ENCODE peak calls at places on chromosome 3, in ten cellular contexts. V is CD8-positive, alpha-beta T cell; G is fibroblast of lung; N is CD4-positive, CD25-positive, alpha-beta regulatory T cell; X is GM23248; R is heart right ventricle; Q is naive thymus-derived CD4-positive, alpha-beta T cell; L is breast epithelium; M is right lobe of liver; P is OCI-LY7. C is an unnamed sample. For H3K9me3, the result is how much of the 10 kb centered on the place peaks cover.

GRCh38 chr3:194905696-194906095 is 220.0 kb downstream of the FAM43A start:
- DNase-seq in V (no peak), G (peak), N (no peak), X (peak), R (no peak), Q (no peak), L (no peak), M (no peak), P (no peak), C (no peak)

GRCh38 chr3:10395671-10396070 is 74.8 kb upstream of the SEC13 start:
- DNase-seq in V (peak), G (no peak), N (peak), X (no peak), R (no peak), Q (no peak), L (no peak), M (no peak), P (peak), C (no peak)

GRCh38 chr3:67468511-67468910 is 185.9 kb downstream of the SUCLG2 start:
- DNase-seq in V (no peak), G (peak), N (no peak), X (no peak), R (no peak), Q (no peak), L (no peak), M (no peak), P (no peak), C (no peak)

GRCh38 chr3:108124337-108125150 is 33.7 kb upstream of the CD47 start:
- DNase-seq in V (peak), G (no peak), N (peak), X (no peak), R (no peak), Q (peak), L (no peak), M (no peak), P (peak), C (no peak)

GRCh38 chr3:149850787-149851582 is 38.0 kb downstream of the RNF13 start:
- DNase-seq in V (no peak), G (no peak), N (no peak), X (no peak), R (peak), Q (no peak), L (no peak), M (no peak), P (no peak), C (no peak)

GRCh38 chr3:150371741-150372254 is 36.3 kb upstream of the TSC22D2 start:
- DNase-seq in V (no peak), G (peak), N (no peak), X (peak), R (peak), Q (no peak), L (no peak), M (peak), P (no peak), C (peak)

GRCh38 chr3:170109579-170110293 is 71.8 kb downstream of the PHC3 start:
- DNase-seq in V (no peak), G (no peak), N (no peak), X (no peak), R (no peak), Q (no peak), L (no peak), M (no peak), P (no peak), C (no peak)

GRCh38 chr3:70914889-70915288 is 602.5 kb upstream of the MDFIC2 start:
- DNase-seq in V (no peak), G (no peak), N (no peak), X (no peak), R (no peak), Q (no peak), L (no peak), M (no peak), P (no peak), C (no peak)

GRCh38 chr3:188689101-188689574 is 482.6 kb upstream of the TPRG1 start:
- DNase-seq in V (no peak), G (peak), N (no peak), X (peak), R (no peak), Q (no peak), L (no peak), M (peak), P (no peak), C (no peak)

GRCh38 chr3:35216501-35217266 is 422.6 kb upstream of the ARPP21 start:
- DNase-seq in V (no peak), G (no peak), N (no peak), X (no peak), R (no peak), Q (no peak), L (no peak), M (no peak), P (no peak), C (no peak)

GRCh38 chr3:114878119-114878839 is 268.8 kb downstream of the ZBTB20 start:
- DNase-seq in V (no peak), G (peak), N (no peak), X (peak), R (no peak), Q (no peak), L (no peak), M (no peak), P (no peak), C (no peak)

GRCh38 chr3:177483182-177483967 is 286.1 kb upstream of the TBL1XR1 start:
- DNase-seq in V (no peak), G (no peak), N (no peak), X (no peak), R (no peak), Q (no peak), L (no peak), M (no peak), P (peak), C (no peak)

GRCh38 chr3:106824856-106825255 is 552.4 kb upstream of the CCDC54 start:
- DNase-seq in V (no peak), G (peak), N (no peak), X (peak), R (no peak), Q (no peak), L (no peak), M (no peak), P (peak), C (no peak)

GRCh38 chr3:128745742-128746141 is 19.8 kb downstream of the RAB7A start:
- DNase-seq in V (no peak), G (no peak), N (no peak), X (no peak), R (no peak), Q (no peak), L (no peak), M (no peak), P (no peak), C (no peak)
- H3K9me3 ChIP-seq in V (under half), G (under half), N (under half), X (under half), R (under half), Q (under half), L (under half), M (under half), P (under half), C (under half)

GRCh38 chr3:26452363-26452762 is 170.2 kb upstream of the LRRC3B start:
- DNase-seq in V (no peak), G (no peak), N (no peak), X (no peak), R (no peak), Q (no peak), L (no peak), M (no peak), P (no peak), C (no peak)
- H3K9me3 ChIP-seq in V (under half), G (under half), N (under half), X (under half), R (under half), Q (under half), L (under half), M (under half), P (under half), C (under half)

GRCh38 chr3:157190242-157190876 is 30.4 kb upstream of the CCNL1 start:
- DNase-seq in V (no peak), G (no peak), N (no peak), X (no peak), R (no peak), Q (no peak), L (no peak), M (no peak), P (no peak), C (no peak)

GRCh38 chr3:157182879-157183278 is 22.9 kb upstream of the CCNL1 start:
- DNase-seq in V (no peak), G (no peak), N (no peak), X (no peak), R (no peak), Q (no peak), L (no peak), M (no peak), P (no peak), C (no peak)

DNA sequence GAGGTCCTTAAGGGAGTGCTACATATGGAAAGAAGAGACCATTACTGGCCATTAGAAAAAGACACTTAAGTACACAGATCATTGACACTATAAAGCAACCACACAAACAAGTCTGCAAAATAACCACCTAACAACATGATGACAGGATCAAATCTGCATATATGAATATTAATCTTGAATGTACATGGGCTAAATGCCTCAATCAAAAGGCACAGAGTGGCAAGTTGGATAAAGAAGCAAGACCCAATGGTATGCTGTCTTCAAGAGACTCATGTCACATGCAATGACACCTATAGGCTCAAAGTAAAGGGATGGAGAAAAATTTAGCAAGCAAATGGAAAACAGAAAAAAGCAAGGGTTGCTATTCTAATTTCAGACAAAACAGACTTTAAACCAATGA is 28.4 kb upstream of the CCNL1 start:
- DNase-seq in V (no peak), G (no peak), N (no peak), X (no peak), R (no peak), Q (no peak), L (no peak), M (no peak), P (no peak), C (no peak)
- H3K9me3 ChIP-seq in V (under half), G (under half), N (half or more), X (under half), R (under half), Q (under half), L (under half), M (under half), P (under half), C (half or more)

GRCh38 chr3:45413172-45413765 is 24.9 kb downstream of the LARS2 start:
- DNase-seq in V (no peak), G (no peak), N (no peak), X (no peak), R (no peak), Q (no peak), L (no peak), M (no peak), P (no peak), C (no peak)

GRCh38 chr3:45414823-45415222 is 26.4 kb downstream of the LARS2 start:
- DNase-seq in V (no peak), G (no peak), N (no peak), X (no peak), R (no peak), Q (no peak), L (no peak), M (no peak), P (no peak), C (no peak)

GRCh38 chr3:45411081-45411480 is 22.7 kb downstream of the LARS2 start:
- DNase-seq in V (no peak), G (no peak), N (no peak), X (no peak), R (no peak), Q (no peak), L (no peak), M (no peak), P (no peak), C (no peak)

GRCh38 chr3:45414341-45414740 is 26.0 kb downstream of the LARS2 start:
- DNase-seq in V (no peak), G (no peak), N (no peak), X (no peak), R (no peak), Q (no peak), L (no peak), M (no peak), P (no peak), C (no peak)

GRCh38 chr3:45412731-45413130 is 24.4 kb downstream of the LARS2 start:
- DNase-seq in V (no peak), G (no peak), N (no peak), X (no peak), R (no peak), Q (no peak), L (no peak), M (no peak), P (no peak), C (no peak)
- H3K9me3 ChIP-seq in V (under half), G (under half), N (under half), X (under half), R (under half), Q (under half), L (under half), M (under half), P (under half), C (under half)

C was measured in stomach.